ENCODE peak calls at places on chromosome 21, in nine cellular contexts. One of them, this sample, is unnamed.

GRCh38 chr21:38958940-38959685 is 153.4 kb downstream of the ETS2 start:
- DNase-seq in hippocampal formation: no peak
- DNase-seq in Jurkat, Clone E6-1: no peak
- DNase-seq in HS-27A: no peak
- DNase-seq in iris pigment epithelial cell: peak; percentile 76
- DNase-seq in HS-5: peak; percentile 44
- DNase-seq in NCI-H345: no peak
- DNase-seq in AG20443: peak; percentile 71
- DNase-seq in activated CD8-positive, alpha-beta T cell treated with anti-CD3 and anti-CD28 coated beads, Interleukin-2, amount 10 ng/mL, durations not matched to agents 7 days and 5 days: no peak
- DNase-seq in this sample: peak; percentile 87

GRCh38 chr21:33870768-33871167 is 44.8 kb downstream of the ATP5PO start:
- DNase-seq in hippocampal formation: no peak
- DNase-seq in AG20443: no peak
- DNase-seq in activated CD8-positive, alpha-beta T cell treated with anti-CD3 and anti-CD28 coated beads, Interleukin-2, amount 10 ng/mL, durations not matched to agents 7 days and 5 days: no peak
- DNase-seq in HS-27A: no peak
- DNase-seq in iris pigment epithelial cell: peak; percentile 68
- DNase-seq in Jurkat, Clone E6-1: no peak
- DNase-seq in NCI-H345: peak; percentile 26
- DNase-seq in HS-5: no peak
- DNase-seq in this sample: no peak

GRCh38 chr21:34502480-34503106 is 9.4 kb downstream of the KCNE1 start:
- DNase-seq in activated CD8-positive, alpha-beta T cell treated with anti-CD3 and anti-CD28 coated beads, Interleukin-2, amount 10 ng/mL, durations not matched to agents 7 days and 5 days: no peak
- DNase-seq in hippocampal formation: no peak
- DNase-seq in AG20443: no peak
- DNase-seq in Jurkat, Clone E6-1: no peak
- DNase-seq in HS-5: no peak
- DNase-seq in NCI-H345: no peak
- DNase-seq in iris pigment epithelial cell: no peak
- DNase-seq in HS-27A: no peak
- DNase-seq in this sample: no peak

GRCh38 chr21:37463083-37463780 is 96.7 kb downstream of the DYRK1A start:
- DNase-seq in AG20443: peak; percentile 32
- DNase-seq in hippocampal formation: no peak
- DNase-seq in iris pigment epithelial cell: peak; percentile 71
- DNase-seq in HS-5: peak; percentile 18
- DNase-seq in Jurkat, Clone E6-1: peak; percentile 56
- DNase-seq in HS-27A: peak; percentile 23
- DNase-seq in activated CD8-positive, alpha-beta T cell treated with anti-CD3 and anti-CD28 coated beads, Interleukin-2, amount 10 ng/mL, durations not matched to agents 7 days and 5 days: no peak
- DNase-seq in NCI-H345: peak; percentile 14
- DNase-seq in this sample: peak; percentile 21

GRCh38 chr21:29187939-29188338 is 57.5 kb downstream of the MAP3K7CL start:
- DNase-seq in AG20443: peak; percentile 76
- DNase-seq in hippocampal formation: no peak
- DNase-seq in NCI-H345: no peak
- DNase-seq in iris pigment epithelial cell: peak; percentile 97
- DNase-seq in activated CD8-positive, alpha-beta T cell treated with anti-CD3 and anti-CD28 coated beads, Interleukin-2, amount 10 ng/mL, durations not matched to agents 7 days and 5 days: no peak
- DNase-seq in Jurkat, Clone E6-1: no peak
- DNase-seq in HS-27A: peak; percentile 91
- DNase-seq in HS-5: peak; percentile 98
- DNase-seq in this sample: peak; percentile 70

GRCh38 chr21:27734146-27734545 is 767.3 kb upstream of the ADAMTS5 start:
- DNase-seq in hippocampal formation: no peak
- DNase-seq in Jurkat, Clone E6-1: no peak
- DNase-seq in HS-27A: peak; percentile 50
- DNase-seq in activated CD8-positive, alpha-beta T cell treated with anti-CD3 and anti-CD28 coated beads, Interleukin-2, amount 10 ng/mL, durations not matched to agents 7 days and 5 days: no peak
- DNase-seq in iris pigment epithelial cell: peak; percentile 93
- DNase-seq in HS-5: peak; percentile 33
- DNase-seq in NCI-H345: no peak
- DNase-seq in AG20443: no peak
- DNase-seq in this sample: peak; percentile 58

GRCh38 chr21:42864812-42865211 is 14.5 kb downstream of the WDR4 start:
- DNase-seq in NCI-H345: no peak
- DNase-seq in HS-27A: no peak
- DNase-seq in AG20443: no peak
- DNase-seq in HS-5: no peak
- DNase-seq in Jurkat, Clone E6-1: no peak
- DNase-seq in activated CD8-positive, alpha-beta T cell treated with anti-CD3 and anti-CD28 coated beads, Interleukin-2, amount 10 ng/mL, durations not matched to agents 7 days and 5 days: no peak
- DNase-seq in hippocampal formation: peak; percentile 58
- DNase-seq in iris pigment epithelial cell: no peak
- DNase-seq in this sample: no peak

GRCh38 chr21:33403786-33404571 is 766 bp downstream of the IFNGR2 start:
- DNase-seq in AG20443: peak; percentile 71
- DNase-seq in hippocampal formation: peak; percentile 47
- DNase-seq in NCI-H345: peak; percentile 46
- DNase-seq in activated CD8-positive, alpha-beta T cell treated with anti-CD3 and anti-CD28 coated beads, Interleukin-2, amount 10 ng/mL, durations not matched to agents 7 days and 5 days: no peak
- DNase-seq in Jurkat, Clone E6-1: no peak
- DNase-seq in iris pigment epithelial cell: peak; percentile 58
- DNase-seq in HS-5: no peak
- DNase-seq in HS-27A: no peak
- DNase-seq in this sample: no peak

GRCh38 chr21:45403133-45403824 is 1.7 kb upstream of the COL18A1 start:
- DNase-seq in iris pigment epithelial cell: no peak
- DNase-seq in HS-5: no peak
- DNase-seq in HS-27A: no peak
- DNase-seq in hippocampal formation: no peak
- DNase-seq in activated CD8-positive, alpha-beta T cell treated with anti-CD3 and anti-CD28 coated beads, Interleukin-2, amount 10 ng/mL, durations not matched to agents 7 days and 5 days: no peak
- DNase-seq in Jurkat, Clone E6-1: no peak
- DNase-seq in NCI-H345: no peak
- DNase-seq in AG20443: no peak
- DNase-seq in this sample: no peak

GRCh38 chr21:17387030-17387617 is 125.7 kb upstream of the CXADR start:
- DNase-seq in activated CD8-positive, alpha-beta T cell treated with anti-CD3 and anti-CD28 coated beads, Interleukin-2, amount 10 ng/mL, durations not matched to agents 7 days and 5 days: peak; percentile 69
- DNase-seq in AG20443: peak; percentile 60
- DNase-seq in iris pigment epithelial cell: peak; percentile 53
- DNase-seq in NCI-H345: peak; percentile 91
- DNase-seq in HS-5: peak; percentile 37
- DNase-seq in HS-27A: peak; percentile 48
- DNase-seq in Jurkat, Clone E6-1: peak; percentile 67
- DNase-seq in hippocampal formation: peak; percentile 25
- DNase-seq in this sample: no peak

GRCh38 chr21:28018741-28019669 is 973.7 kb downstream of the LTN1 start:
- DNase-seq in HS-5: no peak
- DNase-seq in activated CD8-positive, alpha-beta T cell treated with anti-CD3 and anti-CD28 coated beads, Interleukin-2, amount 10 ng/mL, durations not matched to agents 7 days and 5 days: no peak
- DNase-seq in hippocampal formation: peak; percentile 79
- DNase-seq in NCI-H345: peak; percentile 2
- DNase-seq in Jurkat, Clone E6-1: peak; percentile 34
- DNase-seq in iris pigment epithelial cell: peak; percentile 3
- DNase-seq in AG20443: peak; percentile 24
- DNase-seq in HS-27A: no peak
- DNase-seq in this sample: no peak

GRCh38 chr21:44352253-44352860 is 1.1 kb upstream of the TRPM2 start:
- DNase-seq in NCI-H345: no peak
- DNase-seq in Jurkat, Clone E6-1: no peak
- DNase-seq in activated CD8-positive, alpha-beta T cell treated with anti-CD3 and anti-CD28 coated beads, Interleukin-2, amount 10 ng/mL, durations not matched to agents 7 days and 5 days: peak; percentile 54
- DNase-seq in HS-5: no peak
- DNase-seq in AG20443: no peak
- DNase-seq in iris pigment epithelial cell: no peak
- DNase-seq in hippocampal formation: no peak
- DNase-seq in HS-27A: no peak
- DNase-seq in this sample: no peak

GRCh38 chr21:29018540-29018939 is 609 bp downstream of the RWDD2B start:
- DNase-seq in HS-27A: no peak
- DNase-seq in activated CD8-positive, alpha-beta T cell treated with anti-CD3 and anti-CD28 coated beads, Interleukin-2, amount 10 ng/mL, durations not matched to agents 7 days and 5 days: no peak
- DNase-seq in iris pigment epithelial cell: no peak
- DNase-seq in HS-5: no peak
- DNase-seq in AG20443: peak; percentile 11
- DNase-seq in NCI-H345: no peak
- DNase-seq in hippocampal formation: no peak
- DNase-seq in Jurkat, Clone E6-1: no peak
- DNase-seq in this sample: no peak

This sample was measured in GM04503.